ENCODE peak calls at places on chromosomes 1 and 21, in seven cellular contexts. One of them, this sample, is unnamed.

GRCh38 chr1:234969630-234970370 is 158.8 kb downstream of the TOMM20 start:
- DNase-seq in uterus: peak; percentile 63
- DNase-seq in breast epithelium: no peak
- DNase-seq in endothelial cell of umbilical vein: peak; percentile 61
- DNase-seq in Peyer's patch: peak; percentile 58
- DNase-seq in body of pancreas: peak; percentile 80
- DNase-seq in K562: no peak
- DNase-seq in this sample: no peak

GRCh38 chr21:38973552-38973951 is 167.8 kb downstream of the ETS2 start:
- DNase-seq in uterus: no peak
- DNase-seq in body of pancreas: no peak
- DNase-seq in K562: no peak
- DNase-seq in Peyer's patch: no peak
- DNase-seq in endothelial cell of umbilical vein: no peak
- DNase-seq in breast epithelium: no peak
- DNase-seq in this sample: no peak

GRCh38 chr21:33856893-33857527 is 58.6 kb downstream of the ATP5PO start:
- DNase-seq in breast epithelium: no peak
- DNase-seq in body of pancreas: no peak
- DNase-seq in Peyer's patch: no peak
- DNase-seq in uterus: no peak
- DNase-seq in endothelial cell of umbilical vein: no peak
- DNase-seq in K562: no peak
- DNase-seq in this sample: no peak

GRCh38 chr1:17861685-17862084 is 106.6 kb downstream of the ACTL8 start:
- DNase-seq in body of pancreas: no peak
- DNase-seq in K562: no peak
- DNase-seq in uterus: no peak
- DNase-seq in endothelial cell of umbilical vein: no peak
- DNase-seq in breast epithelium: no peak
- DNase-seq in Peyer's patch: no peak
- DNase-seq in this sample: no peak

GRCh38 chr21:34871026-34871908 is 177.8 kb downstream of the RUNX1 start:
- DNase-seq in K562: no peak
- DNase-seq in breast epithelium: no peak
- DNase-seq in Peyer's patch: no peak
- DNase-seq in body of pancreas: no peak
- DNase-seq in endothelial cell of umbilical vein: no peak
- DNase-seq in uterus: no peak
- DNase-seq in this sample: no peak

GRCh38 chr1:85654066-85654782 is 54.0 kb downstream of the ZNHIT6 start:
- DNase-seq in K562: no peak
- DNase-seq in body of pancreas: no peak
- DNase-seq in Peyer's patch: no peak
- DNase-seq in breast epithelium: no peak
- DNase-seq in uterus: no peak
- DNase-seq in endothelial cell of umbilical vein: peak; percentile 18
- DNase-seq in this sample: no peak

GRCh38 chr1:24526940-24527542 is 24.4 kb downstream of the RCAN3 start:
- DNase-seq in uterus: no peak
- DNase-seq in breast epithelium: no peak
- DNase-seq in K562: peak; percentile 46
- DNase-seq in endothelial cell of umbilical vein: peak; percentile 23
- DNase-seq in body of pancreas: no peak
- DNase-seq in Peyer's patch: peak; percentile 71
- DNase-seq in this sample: no peak

GRCh38 chr1:61388586-61388985 is 306.2 kb downstream of the NFIA start:
- DNase-seq in K562: no peak
- DNase-seq in body of pancreas: no peak
- DNase-seq in Peyer's patch: no peak
- DNase-seq in uterus: no peak
- DNase-seq in endothelial cell of umbilical vein: peak; percentile 92
- DNase-seq in breast epithelium: no peak
- DNase-seq in this sample: no peak

GRCh38 chr1:201530741-201531521 is 8.0 kb upstream of the NAV1 start:
- DNase-seq in breast epithelium: peak; percentile 73
- DNase-seq in K562: peak; percentile 87
- DNase-seq in uterus: peak; percentile 92
- DNase-seq in Peyer's patch: peak; percentile 87
- DNase-seq in body of pancreas: peak; percentile 74
- DNase-seq in endothelial cell of umbilical vein: peak; percentile 77
- DNase-seq in this sample: peak; percentile 57

GRCh38 chr1:11620405-11620804 is 33.8 kb downstream of the FBXO2 start:
- DNase-seq in endothelial cell of umbilical vein: no peak
- DNase-seq in body of pancreas: no peak
- DNase-seq in Peyer's patch: no peak
- DNase-seq in breast epithelium: no peak
- DNase-seq in uterus: no peak
- DNase-seq in K562: no peak
- DNase-seq in this sample: no peak

GRCh38 chr1:47766832-47767740 is 230.1 kb downstream of the TRABD2B start:
- DNase-seq in K562: no peak
- DNase-seq in endothelial cell of umbilical vein: no peak
- DNase-seq in Peyer's patch: no peak
- DNase-seq in breast epithelium: no peak
- DNase-seq in body of pancreas: peak; percentile 64
- DNase-seq in uterus: no peak
- DNase-seq in this sample: no peak

GRCh38 chr1:22332795-22333499 is 118.7 kb upstream of the ZBTB40 start:
- DNase-seq in endothelial cell of umbilical vein: no peak
- DNase-seq in uterus: no peak
- DNase-seq in K562: peak; percentile 33
- DNase-seq in breast epithelium: no peak
- DNase-seq in body of pancreas: no peak
- DNase-seq in Peyer's patch: no peak
- DNase-seq in this sample: no peak

GRCh38 chr1:53266038-53266437 is 27.7 kb upstream of the MAGOH start:
- DNase-seq in body of pancreas: no peak
- DNase-seq in endothelial cell of umbilical vein: no peak
- DNase-seq in K562: peak; percentile 33
- DNase-seq in uterus: no peak
- DNase-seq in Peyer's patch: no peak
- DNase-seq in breast epithelium: no peak
- DNase-seq in this sample: no peak

GRCh38 chr1:161092621-161093028 is 3.3 kb upstream of the NECTIN4 start:
- DNase-seq in uterus: no peak
- DNase-seq in K562: no peak
- DNase-seq in endothelial cell of umbilical vein: no peak
- DNase-seq in body of pancreas: no peak
- DNase-seq in breast epithelium: peak; percentile 57
- DNase-seq in Peyer's patch: no peak
- DNase-seq in this sample: no peak

GRCh38 chr1:194829492-194829891 is 1643.1 kb upstream of the B3GALT2 start:
- DNase-seq in body of pancreas: no peak
- DNase-seq in endothelial cell of umbilical vein: no peak
- DNase-seq in K562: no peak
- DNase-seq in uterus: no peak
- DNase-seq in breast epithelium: no peak
- DNase-seq in Peyer's patch: no peak
- DNase-seq in this sample: no peak

GRCh38 chr1:180272395-180272794 is 42.3 kb downstream of the LHX4 start:
- DNase-seq in Peyer's patch: no peak
- DNase-seq in body of pancreas: no peak
- DNase-seq in K562: no peak
- DNase-seq in breast epithelium: no peak
- DNase-seq in uterus: no peak
- DNase-seq in endothelial cell of umbilical vein: no peak
- DNase-seq in this sample: no peak

GRCh38 chr1:211648336-211648735 is 27.1 kb downstream of the NEK2 start:
- DNase-seq in breast epithelium: no peak
- DNase-seq in endothelial cell of umbilical vein: peak; percentile 89
- DNase-seq in Peyer's patch: peak; percentile 89
- DNase-seq in K562: peak; percentile 34
- DNase-seq in body of pancreas: peak; percentile 78
- DNase-seq in uterus: no peak
- DNase-seq in this sample: no peak

GRCh38 chr1:162022626-162023025 is 1.0 kb downstream of the OLFML2B start:
- DNase-seq in endothelial cell of umbilical vein: no peak
- DNase-seq in Peyer's patch: no peak
- DNase-seq in K562: no peak
- DNase-seq in uterus: no peak
- DNase-seq in breast epithelium: no peak
- DNase-seq in body of pancreas: no peak
- DNase-seq in this sample: no peak

GRCh38 chr1:199042193-199042592 is 403.4 kb downstream of the PTPRC start:
- DNase-seq in uterus: no peak
- DNase-seq in Peyer's patch: no peak
- DNase-seq in endothelial cell of umbilical vein: no peak
- DNase-seq in body of pancreas: no peak
- DNase-seq in K562: no peak
- DNase-seq in breast epithelium: no peak
- DNase-seq in this sample: no peak

GRCh38 chr1:5620997-5621396 is 371.2 kb downstream of the NPHP4 start:
- DNase-seq in endothelial cell of umbilical vein: no peak
- DNase-seq in K562: peak; percentile 60
- DNase-seq in uterus: no peak
- DNase-seq in body of pancreas: peak; percentile 29
- DNase-seq in breast epithelium: no peak
- DNase-seq in Peyer's patch: no peak
- DNase-seq in this sample: no peak

GRCh38 chr1:201845331-201846083 is 16.6 kb downstream of the IPO9 start:
- DNase-seq in Peyer's patch: no peak
- DNase-seq in breast epithelium: no peak
- DNase-seq in uterus: no peak
- DNase-seq in endothelial cell of umbilical vein: no peak
- DNase-seq in K562: no peak
- DNase-seq in body of pancreas: no peak
- DNase-seq in this sample: no peak

GRCh38 chr1:1892079-1892762 is 1.3 kb upstream of the GNB1 start:
- DNase-seq in Peyer's patch: no peak
- DNase-seq in endothelial cell of umbilical vein: no peak
- DNase-seq in K562: no peak
- DNase-seq in uterus: no peak
- DNase-seq in body of pancreas: no peak
- DNase-seq in breast epithelium: no peak
- DNase-seq in this sample: peak; percentile 81

GRCh38 chr1:1894354-1895049 is 3.6 kb upstream of the GNB1 start:
- DNase-seq in Peyer's patch: peak; percentile 91
- DNase-seq in K562: no peak
- DNase-seq in body of pancreas: peak; percentile 61
- DNase-seq in uterus: no peak
- DNase-seq in endothelial cell of umbilical vein: no peak
- DNase-seq in breast epithelium: no peak
- DNase-seq in this sample: peak; percentile 79

GRCh38 chr1:1893997-1894353 is 3.1 kb upstream of the GNB1 start:
- DNase-seq in endothelial cell of umbilical vein: no peak
- DNase-seq in breast epithelium: no peak
- DNase-seq in K562: no peak
- DNase-seq in Peyer's patch: no peak
- DNase-seq in body of pancreas: no peak
- DNase-seq in uterus: no peak
- DNase-seq in this sample: no peak

GRCh38 chr1:1892763-1893120 is 1.9 kb upstream of the GNB1 start:
- DNase-seq in breast epithelium: no peak
- DNase-seq in K562: no peak
- DNase-seq in body of pancreas: no peak
- DNase-seq in uterus: no peak
- DNase-seq in endothelial cell of umbilical vein: no peak
- DNase-seq in Peyer's patch: no peak
- DNase-seq in this sample: no peak

GRCh38 chr1:1893291-1893985 is 2.6 kb upstream of the GNB1 start:
- DNase-seq in uterus: no peak
- DNase-seq in body of pancreas: no peak
- DNase-seq in breast epithelium: no peak
- DNase-seq in endothelial cell of umbilical vein: no peak
- DNase-seq in K562: no peak
- DNase-seq in Peyer's patch: no peak
- DNase-seq in this sample: no peak
- TF ChIP-seq POLR2A in uterus: no peak
- TF ChIP-seq POLR2A in body of pancreas: no peak
- TF ChIP-seq POLR2A in breast epithelium: no peak
- TF ChIP-seq POLR2A in endothelial cell of umbilical vein: no peak
- TF ChIP-seq POLR2A in K562: no peak
- TF ChIP-seq POLR2A in Peyer's patch: no peak
- TF ChIP-seq POLR2A in this sample: no peak

DNA sequence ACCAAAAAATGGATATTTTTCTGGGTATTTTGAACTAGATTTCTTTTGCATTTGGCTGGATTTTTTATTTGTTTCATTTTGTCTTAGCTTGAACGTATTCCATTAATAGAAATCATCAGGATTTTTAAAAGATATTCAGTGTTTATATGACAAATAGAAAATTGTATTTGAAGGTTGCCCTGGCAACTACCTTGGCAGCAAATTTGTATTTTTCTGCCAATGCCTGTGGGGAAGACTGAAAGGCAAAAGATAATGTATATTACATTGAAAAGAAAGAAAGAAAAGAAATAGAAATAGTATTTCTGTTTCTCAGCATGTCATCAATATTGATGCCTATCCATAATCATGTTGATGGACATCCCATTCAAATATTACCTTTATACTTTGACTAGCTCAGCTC is 16.8 kb downstream of the VCAM1 start:
- DNase-seq in uterus: no peak
- DNase-seq in body of pancreas: no peak
- DNase-seq in K562: no peak
- DNase-seq in Peyer's patch: no peak
- DNase-seq in breast epithelium: no peak
- DNase-seq in endothelial cell of umbilical vein: peak; percentile 81
- DNase-seq in this sample: no peak
- H3K27ac ChIP-seq in uterus: no peak overlapping the region
- H3K27ac ChIP-seq in body of pancreas: no peak overlapping the region
- H3K27ac ChIP-seq in K562: no peak overlapping the region
- H3K27ac ChIP-seq in Peyer's patch: no peak overlapping the region
- H3K27ac ChIP-seq in breast epithelium: peak overlapping the region; percentile 35
- H3K27ac ChIP-seq in endothelial cell of umbilical vein: no peak overlapping the region
- H3K27ac ChIP-seq in this sample: no peak overlapping the region

DNA sequence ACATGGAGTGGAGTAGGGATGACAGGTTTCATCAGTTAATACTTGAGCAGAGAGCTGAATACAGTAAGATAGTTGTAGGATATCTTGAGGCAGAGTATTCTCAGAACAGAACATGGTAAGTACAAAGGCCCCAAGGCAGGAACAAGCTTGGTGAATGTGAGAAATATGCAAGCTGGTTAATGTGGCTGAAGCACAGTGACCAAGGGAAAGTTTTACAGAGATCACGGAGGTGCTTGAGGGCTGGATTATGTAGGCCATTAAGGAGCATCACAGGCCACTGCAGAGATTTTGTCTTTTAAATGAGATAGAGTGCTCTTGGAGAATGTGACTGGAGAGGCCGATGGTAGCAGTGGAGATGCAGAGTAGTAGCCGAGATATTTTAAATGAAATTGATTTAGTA is 54.0 kb upstream of the BOLA1 start:
- DNase-seq in uterus: no peak
- DNase-seq in body of pancreas: no peak
- DNase-seq in Peyer's patch: peak; percentile 37
- DNase-seq in breast epithelium: no peak
- DNase-seq in K562: no peak
- DNase-seq in endothelial cell of umbilical vein: no peak
- DNase-seq in this sample: no peak
- TF ChIP-seq POLR2A in uterus: no peak
- TF ChIP-seq POLR2A in body of pancreas: no peak
- TF ChIP-seq POLR2A in Peyer's patch: no peak
- TF ChIP-seq POLR2A in breast epithelium: no peak
- TF ChIP-seq POLR2A in K562: peak; percentile 31
- TF ChIP-seq POLR2A in endothelial cell of umbilical vein: no peak
- TF ChIP-seq POLR2A in this sample: no peak

DNA sequence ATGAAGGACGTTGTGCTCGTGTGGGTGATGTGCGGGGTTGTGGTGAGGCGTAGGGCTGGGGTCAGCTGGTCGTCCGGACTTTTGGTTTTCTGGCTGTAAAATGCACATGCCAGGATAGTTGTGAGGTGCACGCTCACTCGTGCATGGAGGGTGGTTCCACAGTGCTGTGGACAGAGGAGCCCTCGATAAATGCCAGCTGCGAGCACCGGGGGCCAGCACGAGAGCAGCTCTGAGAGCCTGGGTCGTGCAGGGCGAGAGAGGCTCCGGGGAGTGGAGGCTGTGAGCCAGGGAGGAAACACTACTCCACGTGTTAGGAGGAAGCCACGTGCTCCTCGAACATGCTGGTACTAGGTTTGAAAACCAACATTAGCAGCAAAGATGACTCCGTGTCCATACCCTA is 39.4 kb downstream of the COL18A1 start:
- DNase-seq in breast epithelium: no peak
- DNase-seq in body of pancreas: no peak
- DNase-seq in Peyer's patch: no peak
- DNase-seq in endothelial cell of umbilical vein: no peak
- DNase-seq in K562: no peak
- DNase-seq in uterus: no peak
- DNase-seq in this sample: no peak
- H3K27ac ChIP-seq in breast epithelium: no peak overlapping the region
- H3K27ac ChIP-seq in body of pancreas: no peak overlapping the region
- H3K27ac ChIP-seq in Peyer's patch: no peak overlapping the region
- H3K27ac ChIP-seq in endothelial cell of umbilical vein: no peak overlapping the region
- H3K27ac ChIP-seq in K562: no peak overlapping the region
- H3K27ac ChIP-seq in uterus: no peak overlapping the region
- H3K27ac ChIP-seq in this sample: no peak overlapping the region